ENCODE peak calls at places on chromosome 18, in four cellular contexts. F is endothelial cell; N is HFFc6; C is CD4-positive, alpha-beta T cell. Z is an unnamed sample.

GRCh38 chr18:57269756-57270534 is 82.4 kb upstream of the ST8SIA3 start:
- DNase-seq in F (no peak), N (no peak), C (no peak), Z (no peak)

GRCh38 chr18:79954791-79955190 is 3.3 kb upstream of the SLC66A2 start:
- DNase-seq in F (no peak), N (no peak), C (no peak), Z (no peak)

GRCh38 chr18:7116832-7117389 is 686 bp downstream of the LAMA1 start:
- DNase-seq in F (peak; percentile 47), N (no peak), C (no peak), Z (no peak)

GRCh38 chr18:76986391-76986790 is 146.2 kb downstream of the MBP start:
- DNase-seq in F (no peak), N (no peak), C (no peak), Z (no peak)

GRCh38 chr18:6876646-6877045 is 147.1 kb downstream of the ARHGAP28 start:
- DNase-seq in F (no peak), N (no peak), C (no peak), Z (no peak)

GRCh38 chr18:57728941-57729511 is 74.1 kb downstream of the ATP8B1 start:
- DNase-seq in F (no peak), N (peak; percentile 21), C (no peak), Z (no peak)

GRCh38 chr18:69401475-69402218 is 959 bp downstream of the DOK6 start:
- DNase-seq in F (peak; percentile 9), N (no peak), C (no peak), Z (peak; percentile 42)

GRCh38 chr18:62061812-62062211 is 125.0 kb downstream of the PIGN start:
- DNase-seq in F (no peak), N (no peak), C (no peak), Z (no peak)

GRCh38 chr18:11019295-11019694 is 130.1 kb downstream of the PIEZO2 start:
- DNase-seq in F (no peak), N (no peak), C (no peak), Z (no peak)

GRCh38 chr18:63505566-63506335 is 29.0 kb downstream of the SERPINB5 start:
- DNase-seq in F (peak; percentile 73), N (peak; percentile 37), C (no peak), Z (no peak)

GRCh38 chr18:58336605-58337004 is 292.3 kb downstream of the ALPK2 start:
- DNase-seq in F (no peak), N (peak; percentile 3), C (no peak), Z (no peak)

GRCh38 chr18:11260963-11261441 is 111.6 kb upstream of the PIEZO2 start:
- DNase-seq in F (no peak), N (no peak), C (no peak), Z (no peak)

GRCh38 chr18:48116873-48117630 is 186.6 kb upstream of the SMAD2 start:
- DNase-seq in F (no peak), N (no peak), C (no peak), Z (no peak)

GRCh38 chr18:76528477-76529432 is 33.7 kb upstream of the ZNF516 start:
- DNase-seq in F (peak; percentile 17), N (peak; percentile 33), C (no peak), Z (no peak)

GRCh38 chr18:8548186-8548585 is 61.1 kb upstream of the RAB12 start:
- DNase-seq in F (no peak), N (no peak), C (no peak), Z (no peak)

GRCh38 chr18:36298113-36298701 is 694 bp downstream of the FHOD3 start:
- DNase-seq in F (peak; percentile 16), N (no peak), C (no peak), Z (peak; percentile 35)

GRCh38 chr18:28177828-28178635 is 1.1 kb upstream of the CDH2 start:
- DNase-seq in F (peak; percentile 81), N (peak; percentile 58), C (no peak), Z (no peak)

GRCh38 chr18:60232541-60232940 is 140.0 kb downstream of the MC4R start:
- DNase-seq in F (no peak), N (no peak), C (no peak), Z (no peak)

GRCh38 chr18:46050268-46050667 is 21.8 kb downstream of the PSTPIP2 start:
- DNase-seq in F (no peak), N (no peak), C (no peak), Z (no peak)

GRCh38 chr18:21458322-21458721 is 142.2 kb downstream of the ESCO1 start:
- DNase-seq in F (no peak), N (no peak), C (no peak), Z (no peak)

GRCh38 chr18:7980136-7980535 is 413.0 kb downstream of the PTPRM start:
- DNase-seq in F (peak; percentile 21), N (no peak), C (no peak), Z (no peak)

GRCh38 chr18:35517715-35518114 is 20.0 kb upstream of the INO80C start:
- DNase-seq in F (no peak), N (no peak), C (no peak), Z (no peak)

GRCh38 chr18:61402761-61403160 is 69.5 kb downstream of the CDH20 start:
- DNase-seq in F (no peak), N (no peak), C (no peak), Z (no peak)